ENCODE peak calls at places on chromosomes 13 and 19, in eight cellular contexts. G is H54, X is GM12891, P is uterus, M is A549, C is IMR-90, U is prostate gland, Q is sigmoid colon. H is an unnamed sample.

GRCh38 chr13:74770361-74770760 is 636.2 kb upstream of the KLF12 start:
- DNase-seq in P (no peak), C (peak; percentile 94), X (no peak), Q (no peak), G (peak; percentile 2), M (peak; percentile 20), U (no peak), H (no peak)

GRCh38 chr19:57583521-57584416 is at the start of gene ZIK1:
- DNase-seq in C (peak; percentile 92), G (no peak), Q (peak; percentile 95), U (peak; percentile 89), X (peak; percentile 98), P (peak; percentile 88), M (no peak), H (peak; percentile 81)

GRCh38 chr13:53010374-53011105 is 18.1 kb upstream of the OLFM4 start:
- DNase-seq in U (peak; percentile 81), M (no peak), G (no peak), C (no peak), Q (no peak), X (no peak), P (no peak), H (no peak)

GRCh38 chr19:29704562-29705558 is 10.2 kb downstream of the C19orf12 start:
- DNase-seq in U (no peak), C (no peak), Q (no peak), P (no peak), M (no peak), G (no peak), X (no peak), H (no peak)

GRCh38 chr13:69108486-69108885 is 999.1 kb upstream of the ATXN8OS start:
- DNase-seq in X (no peak), M (peak; percentile 28), P (no peak), C (no peak), U (no peak), G (no peak), Q (no peak), H (no peak)

GRCh38 chr19:12787458-12787857 is 3.8 kb upstream of the JUNB start:
- DNase-seq in C (no peak), G (no peak), M (no peak), X (no peak), Q (no peak), U (no peak), P (no peak), H (no peak)

GRCh38 chr13:104315606-104316005 is 1249.4 kb upstream of the SLC10A2 start:
- DNase-seq in M (peak; percentile 47), Q (no peak), U (no peak), C (peak; percentile 97), G (peak; percentile 27), P (no peak), X (no peak), H (no peak)

GRCh38 chr19:40607311-40607871 is 6.2 kb downstream of the LTBP4 start:
- DNase-seq in P (no peak), M (no peak), Q (no peak), U (no peak), X (no peak), G (no peak), C (no peak), H (no peak)

GRCh38 chr19:57850553-57851017 is 926 bp downstream of the ZNF587 start:
- DNase-seq in C (peak; percentile 31), G (no peak), P (no peak), M (peak; percentile 41), Q (no peak), U (peak; percentile 30), X (no peak), H (no peak)

GRCh38 chr13:57865600-57866294 is 234.2 kb downstream of the PCDH17 start:
- DNase-seq in G (no peak), M (no peak), Q (no peak), U (no peak), X (no peak), C (no peak), P (no peak), H (no peak)

GRCh38 chr19:15424121-15424520 is 5.3 kb upstream of the AKAP8L start:
- DNase-seq in X (no peak), P (no peak), U (no peak), Q (no peak), G (no peak), C (no peak), M (no peak), H (no peak)

GRCh38 chr13:42218576-42218975 is 53.4 kb upstream of the AKAP11 start:
- DNase-seq in Q (no peak), X (no peak), P (no peak), G (no peak), C (no peak), U (no peak), M (no peak), H (no peak)

GRCh38 chr13:100521912-100522490 is 66.6 kb downstream of the GGACT start:
- DNase-seq in M (no peak), Q (no peak), G (no peak), P (no peak), C (no peak), X (no peak), U (no peak), H (no peak)

GRCh38 chr13:100523437-100523836 is 65.2 kb downstream of the GGACT start:
- DNase-seq in P (no peak), G (no peak), U (no peak), M (no peak), X (no peak), Q (no peak), C (no peak), H (no peak)

GRCh38 chr13:100526299-100527030 is 62.1 kb downstream of the GGACT start:
- DNase-seq in X (no peak), Q (peak; percentile 28), G (no peak), U (no peak), P (no peak), C (no peak), M (no peak), H (no peak)

GRCh38 chr13:100525453-100526298 is 62.9 kb downstream of the GGACT start:
- DNase-seq in P (no peak), X (no peak), M (no peak), C (no peak), U (no peak), G (no peak), Q (peak; percentile 39), H (no peak)

DNA sequence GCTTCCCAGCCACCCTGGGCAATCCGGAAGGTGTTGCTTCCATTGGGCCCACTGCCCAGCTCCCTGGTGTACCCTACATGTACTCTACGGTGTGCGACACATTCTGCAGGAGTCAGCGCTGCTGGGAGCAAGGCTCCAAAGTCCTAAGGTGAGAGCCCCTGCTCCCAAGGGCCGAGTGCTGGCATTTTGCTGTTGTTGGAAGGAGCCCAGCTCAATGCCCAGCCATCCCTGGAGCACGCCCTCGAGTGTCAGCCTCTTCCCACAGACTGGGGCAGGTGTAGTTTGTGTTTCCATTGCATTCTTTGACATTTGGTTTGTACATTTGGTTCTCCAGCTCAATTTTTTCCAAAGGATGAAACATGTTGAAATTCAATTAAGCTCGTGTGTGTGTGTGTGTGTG is 64.6 kb downstream of the GGACT start:
- DNase-seq in X (no peak), P (no peak), Q (no peak), U (no peak), G (no peak), C (no peak), M (no peak), H (no peak)
- TF ChIP-seq POLR2A in X (no peak), P (no peak), Q (no peak), U (no peak), G (no peak), C (no peak), M (no peak), H (no peak)

DNA sequence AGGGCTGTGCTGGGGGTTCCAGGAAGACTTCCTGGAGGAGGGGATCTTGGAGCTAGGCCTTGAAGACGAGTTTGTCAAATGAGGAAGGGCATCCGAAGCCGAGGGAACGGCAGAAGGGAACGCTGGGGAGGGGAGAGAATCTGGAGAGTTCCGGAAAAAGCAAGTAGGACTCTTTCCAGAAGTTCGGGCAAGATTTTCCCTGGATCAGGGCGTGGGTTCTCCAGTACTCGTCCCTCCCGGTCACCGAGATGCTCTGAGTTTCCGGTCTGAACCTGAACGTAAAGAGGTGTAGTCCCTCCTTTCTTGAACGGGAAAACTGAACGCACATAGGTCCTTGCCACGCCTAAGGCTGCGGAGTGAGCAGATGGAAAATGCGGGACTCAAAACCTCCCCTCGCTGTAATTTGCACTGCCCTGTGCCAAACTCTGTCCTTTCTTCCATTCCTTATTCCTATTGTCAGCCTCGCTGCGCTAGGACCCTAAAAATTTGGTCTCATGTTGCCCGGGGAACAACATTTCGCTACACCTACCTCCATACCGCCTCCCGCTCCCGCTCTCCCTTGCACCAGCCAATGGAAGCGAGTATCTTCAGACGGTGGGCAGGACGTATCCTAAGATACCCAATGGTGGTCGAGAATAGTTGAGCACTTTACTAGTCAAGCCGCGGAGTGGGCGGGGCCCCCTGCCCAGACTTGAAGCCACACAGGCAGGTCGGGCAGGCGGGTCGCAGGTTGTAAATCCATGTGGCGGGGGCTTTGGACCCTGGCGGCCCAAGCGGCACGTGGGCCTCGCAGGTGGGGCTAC is at the start of gene GTPBP3:
- DNase-seq in C (peak; percentile 98), U (peak; percentile 98), M (peak; percentile 99), X (peak; percentile 93), P (peak; percentile 97), Q (peak; percentile 99), G (peak; percentile 95), H (peak; percentile 97)
- TF ChIP-seq POLR2A in C (no peak), U (peak; percentile 45), M (peak; percentile 47), X (peak; percentile 62), P (peak; percentile 19), Q (no peak), G (peak; percentile 41), H (no peak)

DNA sequence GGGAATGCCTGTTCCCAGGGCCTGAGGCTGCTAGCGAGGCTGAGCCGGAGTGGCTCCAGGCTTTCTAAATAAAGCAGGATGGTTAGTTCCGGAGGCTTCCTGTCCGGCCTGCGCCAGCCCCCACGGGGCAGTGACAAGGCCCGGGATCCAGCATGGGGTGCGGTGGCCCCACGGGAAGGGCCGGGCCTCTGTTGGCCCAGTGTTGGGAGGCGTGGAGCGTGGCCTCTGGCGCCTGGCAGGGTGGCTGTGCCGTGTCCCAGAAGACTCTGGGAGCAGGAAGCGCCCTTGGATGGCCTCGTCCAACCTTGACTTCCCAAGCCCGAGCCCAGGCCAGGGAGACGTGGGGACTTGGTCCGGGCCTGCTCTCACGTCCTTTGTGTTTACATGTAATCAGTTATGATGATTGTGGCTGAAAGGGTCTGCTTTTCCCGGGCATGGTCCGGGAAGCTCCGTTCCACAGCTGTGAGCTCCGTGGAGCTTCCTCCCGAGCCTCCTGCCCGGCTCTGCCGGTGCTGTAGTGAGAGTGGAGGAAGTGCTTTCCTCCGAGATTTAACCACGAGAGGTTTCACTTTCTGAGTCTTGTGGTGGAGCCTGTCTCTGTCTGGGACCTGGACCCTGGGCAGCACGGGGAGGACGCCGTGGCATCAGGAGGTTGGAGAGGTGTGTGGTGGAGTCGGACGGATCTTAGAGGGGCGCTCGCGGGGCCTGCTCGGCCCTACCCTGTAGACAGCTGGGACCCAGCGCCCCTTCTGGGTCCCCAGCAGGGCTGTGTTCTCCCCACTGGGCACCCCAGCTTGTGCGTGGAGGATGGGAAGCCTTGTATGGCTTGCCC is 4.6 kb downstream of the GNA11 start:
- DNase-seq in P (no peak), U (no peak), M (no peak), Q (peak; percentile 83), G (no peak), C (peak; percentile 23), X (no peak), H (no peak)
- TF ChIP-seq POLR2A in P (no peak), U (no peak), M (no peak), Q (no peak), G (no peak), C (no peak), X (no peak), H (peak; percentile 31)

DNA sequence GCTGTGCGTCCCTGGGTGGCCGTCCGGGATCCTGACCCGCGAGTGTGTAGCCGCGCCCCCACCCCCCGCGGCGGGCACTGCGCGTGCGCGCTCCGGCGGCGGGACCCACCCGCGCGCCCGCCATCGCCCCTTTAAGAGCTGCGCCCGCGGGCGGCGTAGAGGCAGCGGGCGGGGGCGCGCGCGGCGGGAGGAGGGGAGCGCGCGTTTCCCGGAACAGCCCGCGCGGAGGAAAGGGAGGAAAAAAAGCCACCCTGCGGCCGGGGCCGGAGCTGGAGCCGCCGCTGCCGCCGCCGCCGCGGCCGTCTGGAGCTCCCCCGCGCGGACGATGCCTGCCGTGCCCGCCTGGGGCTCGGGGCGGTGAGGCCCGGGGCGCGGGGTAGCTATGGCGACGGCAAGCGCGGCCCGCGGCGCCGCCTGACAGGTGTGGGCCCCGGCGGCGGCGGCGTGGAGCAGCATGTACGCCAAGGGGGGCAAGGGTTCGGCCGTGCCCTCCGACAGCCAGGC is at the start of gene SSBP4:
- DNase-seq in X (peak; percentile 88), U (peak; percentile 54), G (no peak), M (peak; percentile 79), P (peak; percentile 62), Q (no peak), C (peak; percentile 70), H (peak; percentile 59)
- TF ChIP-seq POLR2A in X (no peak), U (no peak), G (peak; percentile 10), M (no peak), P (peak; percentile 76), Q (no peak), C (peak; percentile 38), H (peak; percentile 59)